ENCODE peak calls at places on chromosomes 13 and 19, in four cellular contexts. C, M, U and N are unnamed samples.

GRCh38 chr13:94115054-94115453 is 364.4 kb downstream of the DCT start:
- DNase-seq in C (no peak), M (no peak), U (no peak), N (no peak)

GRCh38 chr19:33904681-33905080 is 108.0 kb downstream of the KCTD15 start:
- DNase-seq in M (no peak), U (no peak), C (no peak), N (no peak)

GRCh38 chr19:21101511-21102242 is 19.7 kb downstream of the ZNF714 start:
- DNase-seq in C (no peak), M (no peak), U (no peak), N (no peak)

GRCh38 chr19:33960566-33960965 is 163.9 kb downstream of the KCTD15 start:
- DNase-seq in M (no peak), U (no peak), C (no peak), N (no peak)

GRCh38 chr13:99614465-99614885 is 113.2 kb downstream of the TM9SF2 start:
- DNase-seq in C (no peak), U (no peak), M (peak), N (peak)

GRCh38 chr19:5590865-5591154 is 23.1 kb upstream of the TINCR start:
- DNase-seq in M (no peak), C (no peak), U (no peak), N (no peak)

GRCh38 chr13:52405369-52405766 is 604 bp downstream of the THSD1 start:
- DNase-seq in U (no peak), M (no peak), C (no peak), N (no peak)

GRCh38 chr19:7267792-7268736 is 26.1 kb downstream of the INSR start:
- DNase-seq in M (no peak), U (no peak), C (no peak), N (no peak)

GRCh38 chr13:23510544-23510916 is 59.7 kb upstream of the TNFRSF19 start:
- DNase-seq in M (no peak), C (no peak), U (no peak), N (no peak)

GRCh38 chr13:75231235-75231634 is 250.7 kb downstream of the TBC1D4 start:
- DNase-seq in M (no peak), C (no peak), U (no peak), N (no peak)

GRCh38 chr19:10817291-10818038 is 18.5 kb downstream of the TMED1 start:
- DNase-seq in M (peak), C (peak), U (peak), N (no peak)

GRCh38 chr13:42215578-42216421 is 56.2 kb upstream of the AKAP11 start:
- DNase-seq in C (no peak), U (no peak), M (no peak), N (no peak)

GRCh38 chr13:105083986-105084385 is 1451.5 kb downstream of the EFNB2 start:
- DNase-seq in C (no peak), M (no peak), U (no peak), N (no peak)

GRCh38 chr19:18729933-18730530 is 46.6 kb downstream of the CRTC1 start:
- DNase-seq in C (no peak), U (no peak), M (no peak), N (no peak)

GRCh38 chr19:13986348-13986904 is 19.7 kb downstream of the RFX1 start:
- DNase-seq in U (no peak), M (peak), C (peak), N (no peak)

GRCh38 chr13:90766503-90766902 is 581.0 kb upstream of the MIR17HG start:
- DNase-seq in C (no peak), M (no peak), U (no peak), N (no peak)

GRCh38 chr19:55305491-55305890 is 19.6 kb downstream of the TMEM150B start:
- DNase-seq in C (peak), U (no peak), M (peak), N (no peak)

GRCh38 chr19:52637718-52638585 is at the start of gene ZNF83:
- DNase-seq in C (peak), M (peak), U (peak), N (peak)